ENCODE peak calls at places on chromosomes 2 and 18, in seven cellular contexts. O is HL-60, Q is spleen, Z is SK-N-SH, K is breast epithelium, J is GM12878, E is Panc1. N is an unnamed sample.

GRCh38 chr2:228048838-228049490 is 132.5 kb downstream of the SPHKAP start:
- DNase-seq in O (peak; percentile 3), Q (no peak), Z (peak; percentile 28), K (no peak), J (no peak), E (peak; percentile 77), N (no peak)

GRCh38 chr2:1854747-1855146 is 110.4 kb upstream of the PXDN start:
- DNase-seq in O (no peak), Q (no peak), Z (peak; percentile 95), K (no peak), J (no peak), E (peak; percentile 4), N (no peak)

GRCh38 chr2:219180961-219181360 is 2.9 kb downstream of the RETREG2 start:
- DNase-seq in O (no peak), Q (no peak), Z (no peak), K (no peak), J (no peak), E (no peak), N (peak; percentile 37)

GRCh38 chr2:63056309-63057065 is 5.9 kb downstream of the OTX1 start:
- DNase-seq in O (no peak), Q (peak; percentile 83), Z (peak; percentile 75), K (no peak), J (no peak), E (no peak), N (no peak)

GRCh38 chr2:39217192-39217550 is 26.6 kb downstream of the CDKL4 start:
- DNase-seq in O (no peak), Q (no peak), Z (no peak), K (no peak), J (no peak), E (no peak), N (no peak)

GRCh38 chr2:234158812-234159211 is 108.3 kb downstream of the SPP2 start:
- DNase-seq in O (no peak), Q (no peak), Z (no peak), K (no peak), J (no peak), E (no peak), N (no peak)

GRCh38 chr2:100844514-100844913 is 24.6 kb downstream of the NPAS2 start:
- DNase-seq in O (no peak), Q (no peak), Z (no peak), K (no peak), J (no peak), E (no peak), N (no peak)

GRCh38 chr2:147554708-147555107 is 290.1 kb upstream of the ACVR2A start:
- DNase-seq in O (no peak), Q (no peak), Z (no peak), K (no peak), J (no peak), E (no peak), N (no peak)

GRCh38 chr18:75727479-75727878 is 300.0 kb upstream of the SMIM21 start:
- DNase-seq in O (peak; percentile 3), Q (no peak), Z (peak; percentile 47), K (no peak), J (no peak), E (peak; percentile 8), N (no peak)

GRCh38 chr2:231672617-231673347 is 35.5 kb upstream of the PTMA start:
- DNase-seq in O (no peak), Q (peak; percentile 93), Z (no peak), K (no peak), J (peak; percentile 71), E (no peak), N (no peak)

GRCh38 chr2:97870396-97870843 is 125.3 kb downstream of the TMEM131 start:
- DNase-seq in O (peak; percentile 89), Q (no peak), Z (no peak), K (peak; percentile 71), J (peak; percentile 87), E (peak; percentile 71), N (no peak)

GRCh38 chr2:98833172-98833916 is 102.4 kb upstream of the MGAT4A start:
- DNase-seq in O (no peak), Q (no peak), Z (no peak), K (no peak), J (no peak), E (no peak), N (no peak)

GRCh38 chr2:153890572-153890971 is 18.9 kb downstream of the GALNT13 start:
- DNase-seq in O (no peak), Q (no peak), Z (no peak), K (no peak), J (no peak), E (no peak), N (no peak)

GRCh38 chr2:104077573-104077972 is 776.3 kb upstream of the POU3F3 start:
- DNase-seq in O (no peak), Q (no peak), Z (no peak), K (no peak), J (no peak), E (no peak), N (no peak)

GRCh38 chr2:79947751-79948150 is 356.8 kb downstream of the LRRTM1 start:
- DNase-seq in O (no peak), Q (no peak), Z (no peak), K (no peak), J (no peak), E (no peak), N (no peak)

DNA sequence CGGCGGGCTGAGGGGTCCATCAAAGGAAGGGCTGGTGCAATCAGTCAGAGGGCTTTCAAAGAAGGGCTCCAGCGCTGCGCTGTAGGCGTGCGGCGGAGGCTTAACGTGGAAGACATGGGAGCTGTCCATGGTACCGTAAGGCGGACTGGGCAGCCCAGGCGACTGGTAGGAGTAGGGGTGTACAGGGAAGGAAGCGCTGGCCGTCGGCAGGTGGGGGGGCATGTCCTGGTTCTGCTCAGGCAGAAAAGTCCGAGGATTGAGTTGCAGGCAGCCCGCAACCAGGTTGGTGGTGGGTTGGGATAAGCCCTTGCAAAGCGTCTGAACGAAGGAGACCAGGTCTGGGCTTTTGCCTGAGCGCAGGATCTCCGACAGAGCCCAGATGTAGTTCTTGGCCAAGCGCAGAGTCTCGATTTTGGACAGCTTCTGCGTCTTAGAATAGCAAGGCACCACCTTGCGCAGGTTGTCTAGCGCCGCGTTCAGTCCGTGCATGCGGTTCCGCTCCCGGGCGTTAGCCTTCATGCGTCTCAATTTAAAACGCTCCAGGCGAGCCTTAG is 2.2 kb downstream of the NEUROD1 start:
- DNase-seq in O (no peak), Q (peak; percentile 77), Z (no peak), K (no peak), J (no peak), E (no peak), N (no peak)
- TF ChIP-seq POLR2AphosphoS5 in O (no peak), Q (no peak), Z (no peak), K (no peak), J (no peak), E (no peak), N (no peak)

GRCh38 chr2:221085936-221086335 is 486.2 kb downstream of the EPHA4 start:
- DNase-seq in O (no peak), Q (no peak), Z (no peak), K (no peak), J (no peak), E (no peak), N (no peak)

GRCh38 chr2:221088506-221088905 is 483.6 kb downstream of the EPHA4 start:
- DNase-seq in O (no peak), Q (no peak), Z (no peak), K (no peak), J (no peak), E (no peak), N (no peak)

GRCh38 chr2:221087779-221088178 is 484.3 kb downstream of the EPHA4 start:
- DNase-seq in O (no peak), Q (no peak), Z (no peak), K (no peak), J (no peak), E (no peak), N (no peak)

DNA sequence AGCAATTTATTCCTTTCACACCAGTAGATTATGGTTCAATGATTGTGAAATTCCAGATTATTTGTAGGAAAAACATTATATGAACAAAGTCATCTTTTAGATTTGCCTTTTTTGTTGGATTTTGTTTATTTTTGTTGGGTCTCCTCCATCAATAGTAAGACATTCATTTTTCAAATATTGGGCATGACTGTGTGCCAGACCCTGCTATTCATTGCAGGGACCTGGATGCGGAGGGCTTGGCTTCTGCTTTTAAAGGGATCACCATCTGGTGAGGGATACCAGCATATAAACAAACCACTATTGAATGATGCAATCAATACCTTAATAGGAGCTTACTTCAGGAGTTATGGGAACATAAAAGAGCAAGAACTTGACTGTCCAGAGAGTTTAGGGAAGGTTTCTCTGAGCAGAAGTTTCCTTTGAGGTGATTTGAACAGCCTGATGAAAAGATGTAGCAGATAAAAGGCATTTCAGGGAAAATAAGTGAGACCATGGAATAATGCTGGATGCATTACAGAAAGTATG is 486.7 kb downstream of the EPHA4 start:
- DNase-seq in O (no peak), Q (no peak), Z (no peak), K (no peak), J (no peak), E (no peak), N (peak; percentile 26)
- TF ChIP-seq POLR2AphosphoS5 in O (no peak), Q (no peak), Z (no peak), K (no peak), J (no peak), E (no peak), N (no peak)

DNA sequence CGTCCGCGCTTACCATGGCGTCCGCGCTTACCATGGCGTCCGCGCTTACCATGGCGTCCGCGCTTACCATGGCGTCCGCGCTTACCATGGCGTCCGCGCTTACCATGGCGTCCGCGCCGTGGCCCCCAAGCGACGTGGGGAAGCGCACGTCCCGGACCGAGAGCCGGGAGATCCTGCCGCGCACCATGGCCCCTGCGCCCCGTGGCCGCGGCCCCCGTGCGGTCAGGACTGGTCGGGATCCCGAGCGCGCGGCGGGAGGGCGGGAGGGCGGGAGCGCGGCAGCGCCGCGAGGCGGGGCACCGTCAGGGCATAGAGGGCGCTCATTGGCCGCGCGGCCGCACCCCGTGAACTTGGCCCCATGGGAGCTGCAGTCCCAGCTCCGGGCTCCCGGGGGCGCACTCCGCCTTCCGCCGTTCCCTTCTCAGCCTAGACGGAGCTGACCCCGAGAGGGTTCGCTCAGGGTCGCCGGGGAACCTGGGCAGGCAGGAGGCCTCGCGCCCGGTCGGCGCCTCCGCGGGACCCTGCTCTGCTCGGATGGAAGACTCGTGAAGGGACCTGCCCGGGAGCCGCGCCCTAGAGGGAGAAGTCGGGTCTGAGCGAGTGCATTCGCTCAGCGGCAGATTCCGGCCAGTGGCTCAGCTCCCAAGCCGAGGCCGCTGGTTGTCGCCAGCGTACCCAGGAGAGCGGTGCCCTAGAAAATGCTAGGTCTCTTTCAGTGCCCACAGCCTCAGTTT is at the start of gene ENOSF1:
- DNase-seq in O (peak; percentile 74), Q (peak; percentile 95), Z (peak; percentile 92), K (peak; percentile 79), J (no peak), E (peak; percentile 38), N (peak; percentile 93)
- TF ChIP-seq POLR2AphosphoS5 in O (peak; percentile 91), Q (peak; percentile 84), Z (peak; percentile 36), K (peak; percentile 81), J (no peak), E (peak; percentile 79), N (peak; percentile 59)

DNA sequence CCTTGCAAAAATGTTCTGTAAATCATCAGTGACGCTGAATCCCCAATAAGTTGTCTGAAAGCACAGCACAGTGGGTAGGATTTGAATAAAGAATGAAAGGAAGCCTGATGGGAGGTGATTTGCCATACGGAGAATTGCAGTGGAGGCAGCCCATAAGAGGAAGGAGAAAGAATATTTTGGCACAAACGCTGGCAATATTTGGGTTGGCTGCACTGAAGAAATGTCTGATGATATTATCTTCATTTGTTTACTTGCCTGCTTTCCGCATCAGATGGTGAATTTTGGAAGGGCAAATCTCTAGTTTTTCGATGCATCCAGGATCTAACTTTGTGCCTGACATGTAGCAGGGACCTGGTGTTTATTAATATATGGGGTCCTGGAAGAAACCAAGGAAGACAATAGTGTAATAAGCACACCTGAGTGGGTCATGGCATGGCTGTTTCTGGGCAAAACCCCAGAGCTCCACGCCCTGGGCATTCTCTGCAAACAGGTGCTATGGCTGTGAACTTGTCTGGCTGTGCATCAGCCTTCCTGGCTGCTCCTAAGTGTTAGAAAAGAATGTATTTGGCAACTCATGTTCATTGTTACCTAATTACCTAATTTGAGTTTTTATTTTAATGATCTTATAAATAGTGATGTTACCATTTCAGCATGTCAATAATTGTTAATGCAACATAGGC is 5.9 kb downstream of the GALR1 start:
- DNase-seq in O (no peak), Q (no peak), Z (no peak), K (no peak), J (no peak), E (no peak), N (peak; percentile 50)
- TF ChIP-seq POLR2AphosphoS5 in O (no peak), Q (no peak), Z (no peak), K (no peak), J (no peak), E (no peak), N (no peak)

N was measured in esophagus muscularis mucosa.